ENCODE peak calls at places on chromosomes 4 and X, in nine cellular contexts. U, K, V, F, H, G, E, M and N are unnamed samples.

GRCh38 chr4:1201851-1202525 is 29.6 kb upstream of the SPON2 start:
- DNase-seq in M (no peak), U (no peak), H (peak; percentile 76), F (peak; percentile 54), E (no peak), K (no peak), G (peak; percentile 42), V (peak; percentile 98), N (no peak)

GRCh38 chrX:39616098-39616729 is 481.5 kb downstream of the BCOR start:
- DNase-seq in M (no peak), G (no peak), E (no peak), K (no peak), H (no peak), V (no peak), F (no peak), U (no peak), N (no peak)

GRCh38 chrX:3811331-3812311 is 98.2 kb upstream of the PRKX start:
- DNase-seq in K (no peak), V (peak; percentile 47), U (peak; percentile 42), F (peak; percentile 22), E (no peak), M (peak; percentile 34), G (peak; percentile 32), H (peak; percentile 30), N (peak; percentile 30)

GRCh38 chr4:126955292-126956191 is 677.2 kb upstream of the INTU start:
- DNase-seq in V (no peak), U (no peak), M (no peak), H (no peak), F (no peak), E (no peak), G (no peak), K (peak; percentile 46), N (no peak)

GRCh38 chr4:182925298-182925738 is 8.1 kb upstream of the DCTD start:
- DNase-seq in H (peak; percentile 42), E (peak; percentile 50), U (peak; percentile 63), K (peak; percentile 91), M (peak; percentile 25), F (peak; percentile 26), G (peak; percentile 47), V (peak; percentile 39), N (peak; percentile 59)

GRCh38 chrX:115697806-115698205 is 136.8 kb downstream of the PLS3 start:
- DNase-seq in G (no peak), H (no peak), K (no peak), E (no peak), V (no peak), F (no peak), U (no peak), M (no peak), N (no peak)

GRCh38 chr4:142416121-142416520 is 430.0 kb downstream of the INPP4B start:
- DNase-seq in E (no peak), M (no peak), K (no peak), H (no peak), V (no peak), F (no peak), U (no peak), G (no peak), N (no peak)

GRCh38 chrX:153645921-153646481 is 1.0 kb upstream of the DUSP9 start:
- DNase-seq in E (no peak), G (no peak), M (no peak), F (no peak), H (no peak), V (no peak), K (no peak), U (no peak), N (no peak)

GRCh38 chr4:3705236-3705987 is 60.8 kb upstream of the ADRA2C start:
- DNase-seq in H (no peak), K (no peak), M (no peak), E (no peak), V (no peak), G (peak; percentile 4), F (no peak), U (no peak), N (no peak)

GRCh38 chr4:113958766-113959540 is 20.5 kb downstream of the ARSJ start:
- DNase-seq in V (no peak), U (peak; percentile 11), H (no peak), K (no peak), G (no peak), E (no peak), M (no peak), F (no peak), N (peak; percentile 69)

GRCh38 chrX:125786306-125786705 is 379.8 kb downstream of the DCAF12L2 start:
- DNase-seq in G (no peak), M (no peak), U (no peak), H (no peak), E (no peak), K (no peak), V (no peak), F (no peak), N (no peak)

GRCh38 chr4:18691431-18692200 is 670.1 kb upstream of the LCORL start:
- DNase-seq in F (no peak), U (no peak), V (no peak), M (no peak), K (peak; percentile 91), G (no peak), H (no peak), E (peak; percentile 87), N (no peak)